ENCODE peak calls at places on chromosome 10, in five cellular contexts. V is activated CD8-positive, alpha-beta T cell treated with anti-CD3 and anti-CD28 coated beads for 36 hours; J is GOT3; E is activated naive CD4-positive, alpha-beta T cell; H is memory B cell. S is an unnamed sample.

GRCh38 chr10:133131754-133132710 is 28.0 kb upstream of the KNDC1 start:
- DNase-seq in V (no peak), H (no peak), J (no peak), E (no peak), S (no peak)

GRCh38 chr10:110353244-110354119 is 48.8 kb upstream of the SMNDC1 start:
- DNase-seq in V (peak), H (no peak), E (no peak), J (peak), S (peak)

GRCh38 chr10:77104459-77104980 is 533.1 kb downstream of the KCNMA1 start:
- DNase-seq in J (no peak), H (no peak), E (no peak), V (no peak), S (peak)

GRCh38 chr10:14173706-14174594 is 156.8 kb downstream of the FRMD4A start:
- DNase-seq in J (no peak), H (no peak), E (no peak), V (no peak), S (peak)

GRCh38 chr10:60082341-60083038 is 176.1 kb upstream of the CCDC6 start:
- DNase-seq in H (no peak), J (no peak), E (no peak), V (no peak), S (peak)

GRCh38 chr10:3987142-3987974 is 202.3 kb upstream of the KLF6 start:
- DNase-seq in H (no peak), E (no peak), V (no peak), J (no peak), S (peak)

GRCh38 chr10:77877461-77878344 is 48.9 kb downstream of the DLG5 start:
- DNase-seq in V (peak), J (no peak), E (no peak), H (peak), S (no peak)

GRCh38 chr10:811781-812180 is 119.7 kb downstream of the LARP4B start:
- DNase-seq in V (no peak), H (no peak), E (no peak), J (no peak), S (no peak)

GRCh38 chr10:52215745-52216361 is 98.2 kb upstream of the DKK1 start:
- DNase-seq in H (peak), J (no peak), V (peak), E (no peak), S (peak)

GRCh38 chr10:57218382-57218781 is 857.3 kb upstream of the ZWINT start:
- DNase-seq in E (no peak), V (no peak), J (no peak), H (no peak), S (no peak)

GRCh38 chr10:100987685-100988049 is 324 bp downstream of the TWNK start:
- DNase-seq in E (no peak), V (no peak), H (no peak), J (no peak), S (no peak)

GRCh38 chr10:115762029-115762428 is 511.0 kb downstream of the GFRA1 start:
- DNase-seq in V (no peak), J (no peak), H (no peak), E (no peak), S (peak)

GRCh38 chr10:99647601-99648151 is 11.6 kb upstream of the ENTPD7 start:
- DNase-seq in E (no peak), V (no peak), J (no peak), H (no peak), S (no peak)

GRCh38 chr10:66983482-66983818 is 57.6 kb downstream of the LRRTM3 start:
- DNase-seq in H (no peak), V (no peak), J (no peak), E (no peak), S (no peak)

GRCh38 chr10:132158122-132158741 is 28.5 kb upstream of the DPYSL4 start:
- DNase-seq in J (no peak), H (no peak), V (peak), E (no peak), S (no peak)

GRCh38 chr10:26857991-26858706 is 2.6 kb downstream of the ABI1 start:
- DNase-seq in H (no peak), V (no peak), J (no peak), E (no peak), S (peak)

GRCh38 chr10:117653170-117653515 is 110.6 kb downstream of the EMX2 start:
- DNase-seq in H (no peak), J (peak), V (peak), E (no peak), S (peak)

GRCh38 chr10:47050618-47051455 is 139.6 kb downstream of the PTPN20 start:
- DNase-seq in E (no peak), H (no peak), V (no peak), J (no peak), S (no peak)

GRCh38 chr10:5196613-5197234 is at the start of gene AKR1C4:
- DNase-seq in J (no peak), V (no peak), E (no peak), H (no peak), S (peak)

GRCh38 chr10:35916791-35917190 is 274.7 kb upstream of the FZD8 start:
- DNase-seq in H (no peak), E (no peak), J (no peak), V (no peak), S (no peak)

GRCh38 chr10:77575271-77576006 is 62.2 kb downstream of the KCNMA1 start:
- DNase-seq in J (no peak), V (no peak), E (no peak), H (no peak), S (no peak)

GRCh38 chr10:38118072-38118807 is 24.1 kb downstream of the ZNF37A start:
- DNase-seq in E (no peak), H (no peak), J (no peak), V (no peak), S (no peak)

GRCh38 chr10:44071479-44071878 is 313.4 kb downstream of the CXCL12 start:
- DNase-seq in E (no peak), H (no peak), J (no peak), V (no peak), S (peak)

GRCh38 chr10:68517188-68517587 is 10.1 kb downstream of the SLC25A16 start:
- DNase-seq in E (no peak), H (no peak), V (no peak), J (no peak), S (no peak)

GRCh38 chr10:22054946-22055345 is 51.4 kb upstream of the DNAJC1 start:
- DNase-seq in V (no peak), J (no peak), E (no peak), H (no peak), S (no peak)

GRCh38 chr10:22655312-22655973 is 58.9 kb downstream of the PIP4K2A start:
- DNase-seq in E (no peak), J (no peak), H (no peak), V (peak), S (peak)

GRCh38 chr10:89278034-89278535 is 23.8 kb upstream of the IFIT2 start:
- DNase-seq in H (no peak), E (no peak), V (no peak), J (no peak), S (peak)

GRCh38 chr10:117130346-117130745 is 7.7 kb downstream of the VAX1 start:
- DNase-seq in J (no peak), V (no peak), E (no peak), H (no peak), S (no peak)

GRCh38 chr10:3095373-3096139 is 28.2 kb downstream of the PFKP start:
- DNase-seq in H (no peak), J (peak), V (peak), E (no peak), S (peak)

GRCh38 chr10:15370741-15371701 is at the start of gene FAM171A1:
- DNase-seq in V (peak), J (no peak), E (peak), H (no peak), S (peak)

GRCh38 chr10:60048146-60048545 is 141.8 kb upstream of the CCDC6 start:
- DNase-seq in V (no peak), J (no peak), H (no peak), E (no peak), S (peak)

GRCh38 chr10:28730031-28730778 is 52.9 kb downstream of the BAMBI start:
- DNase-seq in E (no peak), V (no peak), J (no peak), H (no peak), S (no peak)

GRCh38 chr10:49287689-49288340 is 11.2 kb upstream of the C10orf71 start:
- DNase-seq in V (no peak), J (no peak), H (no peak), E (no peak), S (no peak)

GRCh38 chr10:61890430-61890829 is 11.1 kb upstream of the ARID5B start:
- DNase-seq in E (no peak), V (no peak), H (no peak), J (no peak), S (no peak)

S was measured in GM03348.